ENCODE peak calls at places on chromosome 11, in five cellular contexts. B is activated CD4-positive, alpha-beta T cell treated with anti-CD3 and anti-CD28 coated beads, Interleukin-2, amount 10 ng/mL, durations not matched to agents 7 days and 5 days; M is activated T-cell treated with anti-CD3 and anti-CD28 coated beads, Interleukin-2, amount 50 U/mL, for 24 hours; I is fibroblast of gingiva; O is AG09309. K is an unnamed sample.

GRCh38 chr11:2759228-2760195 is 59.7 kb upstream of the KCNQ1OT1 start:
- DNase-seq in B (no peak), M (peak), I (no peak), O (no peak), K (no peak)

GRCh38 chr11:45078236-45079074 is 68.0 kb upstream of the PRDM11 start:
- DNase-seq in B (no peak), M (no peak), I (no peak), O (no peak), K (peak)

GRCh38 chr11:20131744-20132666 is 28.3 kb downstream of the DBX1 start:
- DNase-seq in B (peak), M (peak), I (peak), O (no peak), K (peak)

GRCh38 chr11:93572621-93573020 is 29.4 kb upstream of the SMCO4 start:
- DNase-seq in B (no peak), M (no peak), I (no peak), O (no peak), K (no peak)

GRCh38 chr11:113363406-113363805 is 24.2 kb upstream of the ANKK1 start:
- DNase-seq in B (no peak), M (no peak), I (no peak), O (no peak), K (no peak)

GRCh38 chr11:126594921-126595367 is 239.5 kb downstream of the ST3GAL4 start:
- DNase-seq in B (no peak), M (no peak), I (no peak), O (no peak), K (no peak)

GRCh38 chr11:48025293-48025982 is 45.1 kb downstream of the PTPRJ start:
- DNase-seq in B (no peak), M (no peak), I (no peak), O (no peak), K (no peak)

GRCh38 chr11:122772945-122773344 is 65.4 kb upstream of the CRTAM start:
- DNase-seq in B (no peak), M (no peak), I (no peak), O (no peak), K (peak)

GRCh38 chr11:116217006-116217405 is 555.8 kb downstream of the BUD13 start:
- DNase-seq in B (peak), M (no peak), I (no peak), O (peak), K (peak)

GRCh38 chr11:73429121-73429740 is 53.0 kb downstream of the RELT start:
- DNase-seq in B (no peak), M (no peak), I (peak), O (no peak), K (peak)

GRCh38 chr11:120807414-120808150 is 216.3 kb upstream of the TBCEL start:
- DNase-seq in B (no peak), M (no peak), I (peak), O (peak), K (peak)

GRCh38 chr11:11524436-11525038 is 97.3 kb downstream of the GALNT18 start:
- DNase-seq in B (no peak), M (no peak), I (no peak), O (no peak), K (no peak)

GRCh38 chr11:24267015-24267414 is 229.8 kb upstream of the LUZP2 start:
- DNase-seq in B (no peak), M (no peak), I (no peak), O (no peak), K (no peak)

GRCh38 chr11:10496296-10496936 is 41.4 kb downstream of the AMPD3 start:
- DNase-seq in B (no peak), M (peak), I (no peak), O (no peak), K (no peak)

GRCh38 chr11:76605338-76606074 is 65.0 kb downstream of the LRRC32 start:
- DNase-seq in B (no peak), M (no peak), I (no peak), O (no peak), K (no peak)

GRCh38 chr11:15629690-15630321 is 515.1 kb downstream of the INSC start:
- DNase-seq in B (peak), M (no peak), I (no peak), O (no peak), K (peak)

GRCh38 chr11:133947298-133947905 is 9.4 kb downstream of the IGSF9B start:
- DNase-seq in B (peak), M (peak), I (no peak), O (no peak), K (peak)

GRCh38 chr11:79179087-79179486 is 261.7 kb downstream of the TENM4 start:
- DNase-seq in B (no peak), M (no peak), I (peak), O (no peak), K (no peak)

GRCh38 chr11:69295995-69296889 is 2.3 kb downstream of the MYEOV start:
- DNase-seq in B (no peak), M (no peak), I (peak), O (peak), K (peak)

GRCh38 chr11:75383246-75383645 is 16.1 kb upstream of the RPS3 start:
- DNase-seq in B (peak), M (no peak), I (no peak), O (no peak), K (no peak)

GRCh38 chr11:69954756-69955155 is 123.4 kb upstream of the ANO1 start:
- DNase-seq in B (no peak), M (no peak), I (no peak), O (no peak), K (no peak)

GRCh38 chr11:45180158-45180887 is 33.9 kb downstream of the PRDM11 start:
- DNase-seq in B (no peak), M (peak), I (no peak), O (no peak), K (no peak)

GRCh38 chr11:134361241-134361640 is 29.5 kb downstream of the GLB1L2 start:
- DNase-seq in B (no peak), M (no peak), I (no peak), O (no peak), K (no peak)

GRCh38 chr11:2794947-2795346 is 90.6 kb downstream of the CDKN1C start:
- DNase-seq in B (no peak), M (peak), I (no peak), O (no peak), K (no peak)

GRCh38 chr11:2693851-2694261 is 5.9 kb downstream of the KCNQ1OT1 start:
- DNase-seq in B (no peak), M (no peak), I (no peak), O (no peak), K (no peak)

GRCh38 chr11:14144905-14145304 is 182.4 kb downstream of the SPON1 start:
- DNase-seq in B (no peak), M (no peak), I (no peak), O (no peak), K (no peak)

GRCh38 chr11:623999-624704 is 603 bp downstream of the CDHR5 start:
- DNase-seq in B (no peak), M (no peak), I (no peak), O (no peak), K (no peak)

GRCh38 chr11:48052183-48053040 is 72.1 kb downstream of the PTPRJ start:
- DNase-seq in B (no peak), M (no peak), I (no peak), O (peak), K (peak)

GRCh38 chr11:72705442-72706365 is 31.5 kb upstream of the PDE2A start:
- DNase-seq in B (no peak), M (no peak), I (no peak), O (no peak), K (no peak)

GRCh38 chr11:102920118-102920684 is 35.3 kb downstream of the MMP13 start:
- DNase-seq in B (no peak), M (no peak), I (no peak), O (no peak), K (no peak)

GRCh38 chr11:118841469-118842222 is 42.0 kb upstream of the CXCR5 start:
- DNase-seq in B (peak), M (peak), I (no peak), O (no peak), K (no peak)

GRCh38 chr11:125979521-125979920 is 33.7 kb downstream of the VSIG10L2 start:
- DNase-seq in B (no peak), M (no peak), I (no peak), O (no peak), K (no peak)

GRCh38 chr11:95307310-95307709 is 76.3 kb upstream of the SESN3 start:
- DNase-seq in B (no peak), M (no peak), I (no peak), O (no peak), K (no peak)

GRCh38 chr11:11027271-11027670 is 169.4 kb upstream of the ZBED5 start:
- DNase-seq in B (no peak), M (no peak), I (peak), O (peak), K (peak)

GRCh38 chr11:74330065-74330858 is 18.8 kb upstream of the P4HA3 start:
- DNase-seq in B (no peak), M (no peak), I (peak), O (no peak), K (peak)

GRCh38 chr11:854601-855342 is 12.1 kb downstream of the TSPAN4 start:
- DNase-seq in B (no peak), M (no peak), I (no peak), O (no peak), K (no peak)

K was measured in fibroblast of pulmonary artery.